ENCODE peak calls at places on chromosome 18, in four cellular contexts. S, P, W and G are unnamed samples. For H3K4me1, the result is how much of the 10 kb centered on the place peaks cover.

GRCh38 chr18:26008096-26008495 is 82.3 kb downstream of the SS18 start:
- DNase-seq in W (no peak), S (no peak), P (no peak), G (no peak)

GRCh38 chr18:80143876-80144275 is 34.8 kb downstream of the ADNP2 start:
- DNase-seq in S (no peak), P (no peak), W (no peak), G (no peak)

GRCh38 chr18:75538727-75539126 is 111.2 kb upstream of the SMIM21 start:
- DNase-seq in W (no peak), S (no peak), P (no peak), G (no peak)

GRCh38 chr18:23377669-23378469 is 75.2 kb upstream of the RIOK3 start:
- DNase-seq in W (no peak), S (peak), P (peak), G (peak)

GRCh38 chr18:2799369-2799768 is 47.4 kb upstream of the EMILIN2 start:
- DNase-seq in S (no peak), W (no peak), P (no peak), G (no peak)

GRCh38 chr18:63155910-63156773 is 163.4 kb downstream of the BCL2 start:
- DNase-seq in S (no peak), W (no peak), P (no peak), G (no peak)

GRCh38 chr18:32470136-32470712 is 458 bp downstream of the GAREM1 start:
- DNase-seq in S (no peak), P (no peak), W (no peak), G (no peak)

GRCh38 chr18:35386600-35387366 is 9.6 kb upstream of the ZNF396 start:
- DNase-seq in S (peak), W (peak), P (peak), G (peak)

GRCh38 chr18:79616651-79617518 is 62.7 kb upstream of the CTDP1 start:
- DNase-seq in S (no peak), W (peak), P (no peak), G (no peak)

GRCh38 chr18:62323483-62324354 is 1.4 kb upstream of the TNFRSF11A start:
- DNase-seq in W (no peak), S (no peak), P (no peak), G (no peak)

GRCh38 chr18:70671889-70672551 is 383.2 kb downstream of the SOCS6 start:
- DNase-seq in P (no peak), S (no peak), W (no peak), G (no peak)

GRCh38 chr18:24270937-24271380 is 126.7 kb downstream of the OSBPL1A start:
- DNase-seq in W (no peak), P (no peak), S (no peak), G (no peak)

GRCh38 chr18:32770181-32770650 is 2.6 kb downstream of the KLHL14 start:
- DNase-seq in W (no peak), P (peak), S (no peak), G (no peak)

GRCh38 chr18:63111549-63112402 is 207.8 kb downstream of the BCL2 start:
- DNase-seq in S (no peak), W (no peak), P (no peak), G (no peak)

GRCh38 chr18:33495278-33495677 is 54.8 kb upstream of the CCDC178 start:
- DNase-seq in S (no peak), W (peak), P (peak), G (peak)

GRCh38 chr18:75070235-75070624 is 138.7 kb downstream of the PTGR3 start:
- DNase-seq in P (no peak), S (no peak), W (no peak), G (no peak)

GRCh38 chr18:13809521-13810252 is 14.3 kb upstream of the MC5R start:
- DNase-seq in P (no peak), S (no peak), W (no peak), G (no peak)

GRCh38 chr18:10420561-10421352 is 33.7 kb upstream of the APCDD1 start:
- DNase-seq in W (no peak), S (no peak), P (no peak), G (no peak)

GRCh38 chr18:35508746-35509338 is 11.1 kb upstream of the INO80C start:
- DNase-seq in W (no peak), P (no peak), S (no peak), G (no peak)

GRCh38 chr18:58991127-58991798 is 126.6 kb downstream of the ZNF532 start:
- DNase-seq in S (no peak), P (no peak), W (no peak), G (no peak)

GRCh38 chr18:68454511-68455228 is 260.2 kb downstream of the TMX3 start:
- DNase-seq in P (no peak), S (no peak), W (no peak), G (no peak)

GRCh38 chr18:79395761-79396404 is at the start of gene NFATC1:
- DNase-seq in W (peak), S (no peak), P (no peak), G (no peak)

GRCh38 chr18:61860302-61860701 is 32.5 kb downstream of the RNF152 start:
- DNase-seq in S (no peak), W (no peak), P (no peak), G (no peak)

GRCh38 chr18:13537022-13537780 is 189.2 kb downstream of the FAM210A start:
- DNase-seq in P (no peak), S (no peak), W (no peak), G (no peak)

GRCh38 chr18:25250610-25250859 is 101.4 kb downstream of the ZNF521 start:
- DNase-seq in S (no peak), P (no peak), W (no peak), G (no peak)

GRCh38 chr18:26215247-26215970 is 10.8 kb upstream of the TAF4B start:
- DNase-seq in S (no peak), P (no peak), W (no peak), G (no peak)

GRCh38 chr18:42131044-42131939 is 176.3 kb downstream of the PIK3C3 start:
- DNase-seq in P (no peak), W (no peak), S (no peak), G (no peak)

GRCh38 chr18:68840554-68841263 is 42.8 kb downstream of the CCDC102B start:
- DNase-seq in S (peak), W (no peak), P (peak), G (peak)

GRCh38 chr18:28267878-28268625 is 91.1 kb upstream of the CDH2 start:
- DNase-seq in P (no peak), W (no peak), S (no peak), G (no peak)

GRCh38 chr18:23106575-23106974 is 28.7 kb upstream of the CABLES1 start:
- DNase-seq in W (no peak), S (peak), P (peak), G (peak)

DNA sequence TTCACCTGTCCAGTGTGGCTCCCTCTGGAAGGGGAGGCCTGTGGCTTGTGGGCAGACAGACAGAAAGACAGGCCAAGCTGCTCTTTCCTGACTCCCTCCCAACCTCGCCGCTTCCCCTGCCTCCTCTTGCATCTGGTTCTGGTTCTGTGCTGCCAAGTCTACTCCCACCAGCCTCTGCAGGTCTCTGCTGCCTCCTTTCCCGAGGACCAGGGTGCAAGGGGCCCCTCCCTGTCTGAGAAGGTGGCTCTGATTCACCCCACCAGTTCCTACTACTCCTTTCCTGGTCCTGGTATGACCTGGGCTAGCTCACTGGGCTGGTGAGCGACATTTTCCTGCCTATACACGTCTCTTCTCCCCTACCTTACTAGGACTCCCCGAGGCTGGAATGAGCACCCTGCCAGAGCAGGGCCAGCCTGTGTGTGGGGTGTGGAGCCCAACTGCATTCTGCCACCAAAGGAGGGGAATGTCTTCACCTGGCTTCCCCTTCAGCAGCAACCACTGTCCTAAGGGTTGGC is 238.5 kb downstream of the CELF4 start:
- DNase-seq in W (no peak), S (no peak), P (no peak), G (no peak)
- H3K27ac ChIP-seq in W (no peak), S (no peak), P (no peak), G (no peak)

GRCh38 chr18:21868770-21869169 is 128.2 kb downstream of the MIB1 start:
- DNase-seq in P (no peak), W (no peak), S (no peak), G (no peak)
- TF ChIP-seq TCF7L2 in P (no peak), W (no peak), S (no peak), G (no peak)

GRCh38 chr18:77073336-77074093 is 59.1 kb downstream of the MBP start:
- DNase-seq in W (no peak), P (no peak), S (no peak), G (no peak)
- H3K4me1 ChIP-seq in W (under half), P (under half), S (under half), G (half or more)

GRCh38 chr18:809985-810642 is 1.9 kb downstream of the YES1 start:
- DNase-seq in W (no peak), S (no peak), P (no peak), G (no peak)
- H3K27ac ChIP-seq in W (peak), S (no peak), P (peak), G (peak)

DNA sequence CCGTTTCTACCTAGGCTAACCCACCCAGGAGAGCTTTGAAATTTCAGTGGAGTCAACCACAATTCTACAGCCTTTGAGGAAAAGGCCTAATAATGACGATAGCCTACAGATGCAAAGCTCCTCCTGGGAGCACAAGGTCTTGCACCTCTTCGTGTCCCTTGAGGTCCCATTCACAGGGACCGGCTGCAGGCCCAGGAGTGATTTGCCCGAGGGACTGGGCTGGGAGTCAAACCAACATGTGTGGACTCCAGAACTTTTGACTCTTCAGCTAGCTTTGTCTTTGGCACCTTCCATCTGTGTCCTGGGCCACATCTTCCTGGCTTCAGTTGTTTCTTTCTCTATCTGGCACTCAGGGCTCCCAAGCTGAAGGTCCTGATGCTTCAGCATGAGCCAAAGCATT is 76.5 kb downstream of the SMAD7 start:
- DNase-seq in P (no peak), W (no peak), S (no peak), G (no peak)
- TF ChIP-seq TCF7L2 in P (no peak), W (no peak), S (no peak), G (no peak)

DNA sequence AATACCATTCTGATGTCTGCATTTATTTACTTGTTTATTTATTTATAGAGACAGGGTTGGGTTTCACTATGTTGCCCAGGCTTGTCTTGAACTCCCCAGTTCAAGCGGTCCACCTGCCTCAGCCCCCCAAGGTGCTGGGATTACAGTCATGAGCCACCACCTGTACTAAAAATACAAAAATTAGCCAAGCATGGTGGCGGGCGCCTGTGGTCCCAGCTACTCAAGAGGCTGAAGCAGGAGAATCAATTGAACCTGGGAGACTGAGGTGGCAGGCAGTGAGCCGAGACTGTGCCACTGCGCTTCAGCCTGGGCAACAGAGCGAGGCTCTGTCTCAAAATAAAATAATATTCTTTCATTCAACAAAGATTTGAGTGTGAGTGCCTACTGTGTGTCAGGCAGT is 2.0 kb upstream of the ATP8B1 start:
- DNase-seq in S (no peak), P (no peak), W (no peak), G (no peak)
- H3K4me1 ChIP-seq in S (under half), P (under half), W (under half), G (under half)

GRCh38 chr18:6406075-6406909 is 8.4 kb downstream of the L3MBTL4 start:
- DNase-seq in P (peak), W (no peak), S (no peak), G (no peak)

GRCh38 chr18:6404834-6405233 is 9.9 kb downstream of the L3MBTL4 start:
- DNase-seq in W (no peak), P (no peak), S (no peak), G (no peak)

GRCh38 chr18:6405237-6406074 is 9.3 kb downstream of the L3MBTL4 start:
- DNase-seq in W (no peak), S (no peak), P (peak), G (no peak)

GRCh38 chr18:6409933-6410332 is 4.8 kb downstream of the L3MBTL4 start:
- DNase-seq in P (no peak), S (no peak), W (no peak), G (no peak)

DNA sequence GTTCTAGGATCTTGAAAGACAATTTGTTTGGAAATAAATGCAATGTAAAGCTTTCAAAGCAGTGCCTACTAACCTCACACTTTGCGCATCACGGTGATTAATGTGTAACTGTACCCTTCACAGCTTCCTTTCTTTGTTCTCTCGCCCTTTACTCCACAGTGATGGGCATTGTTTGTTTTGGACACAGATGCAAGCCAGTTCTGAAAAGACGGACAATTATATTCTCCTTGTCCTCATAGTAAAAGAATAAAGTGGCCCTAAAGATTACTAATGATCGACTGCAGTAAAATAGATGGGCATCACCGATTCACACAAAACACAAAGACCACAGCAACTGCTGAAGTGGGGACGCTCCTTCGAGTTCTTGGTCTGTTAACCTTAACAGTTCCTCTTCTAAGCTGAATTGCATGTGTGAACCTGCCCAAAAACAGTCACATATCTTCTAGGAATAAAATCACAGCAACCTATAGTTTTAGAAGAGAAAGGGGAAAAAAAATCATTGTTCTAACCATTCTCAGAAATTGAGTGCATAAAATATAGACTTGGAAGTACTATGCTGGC is 7.7 kb downstream of the L3MBTL4 start:
- DNase-seq in W (no peak), P (peak), S (no peak), G (no peak)
- H3K27ac ChIP-seq in W (no peak), P (peak), S (no peak), G (no peak)

DNA sequence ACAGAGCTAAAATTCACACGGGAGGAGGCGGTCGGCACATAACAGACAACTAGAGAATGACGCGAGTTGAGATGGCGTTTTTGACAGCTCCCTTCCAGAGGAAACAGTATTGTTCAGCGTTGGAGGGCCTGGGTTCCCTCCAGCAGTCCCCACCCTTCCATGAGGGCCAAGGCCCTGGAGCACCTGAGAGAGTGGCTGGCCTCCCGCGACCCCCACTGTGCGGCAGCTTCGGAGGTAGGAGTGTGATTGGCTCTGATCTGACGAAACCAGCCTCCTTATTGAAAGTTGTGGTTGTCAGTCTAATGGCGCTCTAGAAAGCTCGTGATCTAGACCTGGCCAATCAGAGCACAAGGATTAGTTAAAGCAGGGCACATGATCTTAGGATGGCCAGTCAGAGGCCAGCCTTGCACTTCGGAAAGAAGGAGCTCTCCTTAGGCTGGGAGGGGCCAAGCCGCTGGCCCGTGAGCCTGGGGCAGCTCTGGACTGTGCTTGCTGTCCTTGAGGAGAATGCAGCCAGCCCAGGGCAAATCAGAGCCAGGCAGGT is 104.5 kb upstream of the CELF4 start:
- DNase-seq in P (no peak), S (no peak), W (peak), G (no peak)
- TF ChIP-seq TCF7L2 in P (no peak), S (no peak), W (no peak), G (no peak)

DNA sequence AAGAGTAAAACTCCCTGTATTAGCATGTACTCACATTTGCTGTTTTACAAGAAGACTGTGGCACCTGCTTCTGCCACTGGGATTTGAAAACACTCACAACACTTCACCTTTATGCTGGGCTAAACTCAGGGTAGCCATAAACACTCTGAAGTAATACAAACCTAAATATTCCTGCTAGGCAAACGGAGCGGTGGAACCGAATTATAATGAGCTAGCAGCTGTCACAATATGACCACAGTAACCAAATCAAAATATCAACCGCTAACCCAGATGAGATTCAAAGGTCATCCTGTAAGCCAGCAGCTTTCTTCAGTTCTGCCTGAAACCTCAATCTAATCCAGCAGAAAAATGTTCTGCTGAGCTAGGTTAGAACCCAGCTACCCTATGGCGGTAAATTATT is 132.1 kb downstream of the TCF4 start:
- DNase-seq in S (no peak), W (no peak), P (no peak), G (no peak)
- H3K4me1 ChIP-seq in S (under half), W (under half), P (under half), G (under half)

GRCh38 chr18:48037481-48038271 is 107.2 kb upstream of the SMAD2 start:
- DNase-seq in W (no peak), P (no peak), S (peak), G (no peak)

GRCh38 chr18:48040457-48041110 is 110.1 kb upstream of the SMAD2 start:
- DNase-seq in P (no peak), W (no peak), S (no peak), G (no peak)

GRCh38 chr18:48042431-48042830 is 112.0 kb upstream of the SMAD2 start:
- DNase-seq in W (no peak), S (no peak), P (no peak), G (no peak)

GRCh38 chr18:48038636-48039035 is 108.2 kb upstream of the SMAD2 start:
- DNase-seq in W (no peak), S (no peak), P (no peak), G (no peak)

DNA sequence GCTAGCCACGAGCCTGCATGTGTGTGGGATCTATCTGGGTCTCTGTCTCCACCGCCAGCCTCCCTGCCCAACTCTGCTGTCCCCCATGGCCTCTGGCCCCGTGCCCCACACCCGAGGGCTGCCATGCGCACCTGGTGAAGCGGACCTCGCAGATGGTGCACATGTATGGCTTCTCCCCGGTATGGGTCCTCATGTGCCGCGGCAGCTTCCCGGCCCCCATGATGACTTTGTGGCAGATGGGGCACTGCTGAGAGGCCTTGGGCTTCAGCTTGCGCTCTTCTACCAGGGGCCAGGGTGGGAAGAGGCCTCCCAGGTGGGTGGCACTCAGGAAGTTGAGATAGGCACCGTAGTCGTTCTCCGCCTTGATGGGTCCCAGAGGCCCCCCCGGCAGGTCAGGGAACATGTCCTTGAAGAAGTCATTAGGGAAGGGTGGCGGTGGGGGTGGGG is 109.3 kb upstream of the SMAD2 start:
- DNase-seq in S (no peak), W (no peak), P (no peak), G (no peak)
- H3K27ac ChIP-seq in S (no peak), W (no peak), P (no peak), G (no peak)